ENCODE peak calls at places on chromosomes 16 and 17, in four cellular contexts. C, E, L and K are unnamed samples.

GRCh38 chr17:74574489-74575142 is 7.3 kb upstream of the CD300H start:
- DNase-seq in E (no peak), L (no peak), C (no peak), K (no peak)

GRCh38 chr17:55458977-55459376 is 37.3 kb upstream of the MMD start:
- DNase-seq in C (no peak), L (no peak), E (no peak), K (no peak)

GRCh38 chr17:76714336-76714735 is 3.6 kb upstream of the MXRA7 start:
- DNase-seq in E (no peak), L (no peak), C (no peak), K (no peak)

GRCh38 chr16:22171953-22172352 is 9.6 kb downstream of the SDR42E2 start:
- DNase-seq in C (no peak), L (no peak), E (no peak), K (no peak)

GRCh38 chr17:27299384-27300049 is 5.6 kb downstream of the WSB1 start:
- DNase-seq in L (no peak), C (no peak), E (no peak), K (no peak)

GRCh38 chr17:15999141-15999973 is at the start of the genes TTC19 and ZSWIM7:
- DNase-seq in C (no peak), L (peak; percentile 97), E (peak; percentile 98), K (peak; percentile 97)

GRCh38 chr17:46964315-46965265 is 14.5 kb downstream of the RPRML start:
- DNase-seq in C (no peak), L (no peak), E (no peak), K (no peak)

GRCh38 chr17:78497115-78497540 is 80.1 kb downstream of the DNAH17 start:
- DNase-seq in E (peak; percentile 82), C (no peak), L (peak; percentile 82), K (no peak)

GRCh38 chr17:12349297-12349696 is 316.4 kb upstream of the MYOCD start:
- DNase-seq in L (no peak), E (no peak), C (no peak), K (no peak)

GRCh38 chr17:40496170-40496569 is 5.3 kb downstream of the TNS4 start:
- DNase-seq in E (no peak), L (no peak), C (no peak), K (no peak)

GRCh38 chr16:18801197-18801972 is at the start of gene ARL6IP1:
- DNase-seq in E (peak; percentile 100), C (peak; percentile 99), L (peak; percentile 100), K (peak; percentile 99)

GRCh38 chr17:59561042-59561441 is 4.4 kb upstream of the DHX40 start:
- DNase-seq in L (no peak), C (no peak), E (no peak), K (no peak)

GRCh38 chr16:24497405-24497804 is 42.0 kb upstream of the RBBP6 start:
- DNase-seq in E (no peak), L (no peak), C (no peak), K (no peak)

GRCh38 chr16:55835578-55835977 is 2.7 kb upstream of the CES1 start:
- DNase-seq in E (peak; percentile 58), C (no peak), L (peak; percentile 89), K (no peak)

GRCh38 chr16:69814561-69814960 is 52.4 kb downstream of the WWP2 start:
- DNase-seq in L (no peak), E (no peak), C (no peak), K (no peak)

GRCh38 chr17:78890111-78890897 is 12.7 kb downstream of the CEP295NL start:
- DNase-seq in L (peak; percentile 75), C (no peak), E (peak; percentile 57), K (no peak)

GRCh38 chr17:3740611-3741073 is 16.9 kb downstream of the HASPIN start:
- DNase-seq in E (no peak), C (no peak), L (no peak), K (no peak)
- H3K4me3 ChIP-seq in E (no peak overlapping the region), C (no peak overlapping the region), L (no peak overlapping the region), K (no peak overlapping the region)

DNA sequence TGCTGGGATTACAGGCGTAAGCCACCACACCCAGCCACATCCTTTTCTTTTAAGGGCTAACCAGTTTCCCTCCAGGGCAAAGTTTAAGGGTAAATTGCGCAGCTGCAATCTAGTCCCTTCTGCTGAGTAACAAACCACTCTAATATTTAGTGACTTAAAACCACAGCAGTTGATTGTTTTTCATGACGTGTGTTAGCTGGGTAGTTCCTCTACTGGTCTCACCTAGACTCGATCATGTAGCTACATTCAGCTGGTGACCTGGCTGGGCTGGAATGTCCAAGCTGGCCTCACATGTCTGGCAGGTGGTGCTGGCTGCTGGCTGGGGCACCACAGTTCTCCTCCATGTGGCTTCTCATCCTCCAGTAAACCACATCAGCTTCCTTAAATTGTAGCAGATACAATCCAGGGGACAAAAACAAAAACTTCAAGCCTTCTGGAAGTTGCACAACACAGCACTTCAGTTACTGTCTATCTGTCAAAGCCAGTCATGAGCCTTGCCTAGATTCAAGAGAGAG is 75.5 kb downstream of the GPRC5B start:
- DNase-seq in E (no peak), C (no peak), L (no peak), K (no peak)
- H3K27ac ChIP-seq in E (no peak overlapping the region), C (no peak overlapping the region), L (peak overlapping the region; percentile 64), K (no peak overlapping the region)

DNA sequence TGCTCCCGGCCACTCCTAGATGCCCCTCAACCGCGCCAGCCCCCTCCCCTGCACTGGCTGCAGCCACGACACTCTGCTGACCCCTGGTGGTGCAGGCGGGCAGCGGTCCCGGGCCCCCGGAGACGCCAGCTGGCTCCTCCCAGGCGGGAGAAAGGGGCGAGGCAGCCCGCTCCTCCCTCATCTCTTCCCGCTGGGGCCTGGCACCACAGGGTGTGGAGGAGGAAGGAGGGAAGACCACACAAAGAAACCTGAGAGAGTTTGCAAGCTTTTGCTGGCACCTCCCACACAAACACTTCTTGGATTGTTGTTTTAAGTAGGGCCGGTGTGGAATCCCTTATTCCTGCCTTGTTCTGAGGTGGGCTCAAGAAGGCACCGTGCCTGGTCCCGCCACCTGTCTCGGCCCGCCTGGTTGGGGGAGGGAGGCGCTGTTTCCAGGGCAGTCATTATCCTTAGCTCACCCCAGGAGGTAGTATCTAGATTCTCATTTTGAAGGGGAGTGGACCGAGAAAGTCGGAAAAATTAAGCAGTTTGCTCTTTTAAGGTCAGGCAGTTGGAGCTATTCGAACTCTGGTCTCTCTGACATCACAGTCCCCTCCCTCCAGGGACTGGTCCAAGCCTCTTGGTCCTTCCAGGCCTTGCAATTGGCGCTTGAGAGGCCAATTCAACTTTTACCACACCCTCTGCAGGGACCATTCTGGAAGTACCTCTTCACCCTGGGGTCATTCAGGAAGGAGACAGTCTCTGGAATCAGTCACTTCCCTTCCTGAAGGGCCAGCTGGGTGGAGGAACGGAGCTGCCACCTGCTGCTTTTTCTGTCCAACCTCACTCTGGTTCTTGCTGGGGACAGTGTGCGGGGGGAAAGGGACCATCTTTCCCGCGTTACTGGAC is 951 bp upstream of the ANKRD13B start:
- DNase-seq in C (no peak), E (peak; percentile 90), L (no peak), K (peak; percentile 91)
- H3K4me3 ChIP-seq in C (peak overlapping the region; percentile 66), E (peak overlapping the region; percentile 49), L (peak overlapping the region; percentile 34), K (peak overlapping the region; percentile 99)

GRCh38 chr16:87952751-87953150 is 1.5 kb downstream of the BANP start:
- DNase-seq in E (no peak), L (no peak), C (no peak), K (no peak)
- H3K27ac ChIP-seq in E (peak overlapping the region; percentile 93), L (peak overlapping the region; percentile 95), C (no peak overlapping the region), K (peak overlapping the region; percentile 100)

DNA sequence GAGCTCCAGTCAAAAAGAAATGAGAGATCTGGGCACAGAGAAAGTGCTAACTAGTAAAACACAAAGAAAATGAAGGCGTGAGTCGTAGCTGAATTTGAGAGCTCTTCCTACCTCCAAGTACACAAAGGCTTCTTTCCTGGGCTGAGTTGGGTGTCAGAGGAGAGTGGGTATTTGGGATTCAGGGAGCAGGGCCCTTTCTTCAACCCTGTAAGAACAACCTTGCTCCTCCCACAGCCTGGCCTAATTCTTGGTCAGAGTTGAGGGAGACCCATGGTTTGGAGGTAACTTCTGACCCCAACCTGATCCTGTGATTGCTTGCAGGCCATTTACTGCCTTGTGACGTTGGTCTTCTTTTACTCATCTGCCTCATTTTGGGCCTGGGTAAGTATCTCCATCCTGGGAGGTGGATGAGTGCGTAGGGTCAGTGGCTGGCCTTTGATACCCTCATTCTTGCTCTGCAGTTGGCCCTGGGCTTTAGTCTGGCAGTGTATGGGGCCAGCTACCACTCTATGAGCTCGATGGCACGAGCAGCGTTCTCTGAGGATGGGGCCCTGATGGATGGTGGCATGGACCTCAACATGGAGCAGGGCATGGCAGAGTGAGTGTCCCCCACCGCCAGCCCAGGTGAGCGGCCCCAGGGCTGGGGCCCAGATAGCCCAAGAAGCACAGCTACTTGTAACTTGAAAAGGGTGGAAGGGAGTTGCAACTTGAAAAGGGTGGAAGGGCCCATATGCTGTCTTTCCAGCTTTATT is 1.3 kb downstream of the TMEM208 start:
- DNase-seq in C (no peak), L (no peak), E (no peak), K (no peak)
- H3K4me3 ChIP-seq in C (peak overlapping the region; percentile 96), L (peak overlapping the region; percentile 93), E (no peak overlapping the region), K (peak overlapping the region; percentile 90)

GRCh38 chr17:3636154-3636907 is at the start of the genes CTNS and SHPK:
- DNase-seq in E (peak; percentile 99), C (peak; percentile 99), L (peak; percentile 98), K (peak; percentile 98)

GRCh38 chr17:3641014-3641413 is 4.5 kb downstream of the CTNS start:
- DNase-seq in L (no peak), C (no peak), E (no peak), K (no peak)

GRCh38 chr17:3635474-3636153 is 436 bp downstream of the SHPK start:
- DNase-seq in E (no peak), C (no peak), L (no peak), K (no peak)

GRCh38 chr17:3639981-3640596 is 3.5 kb downstream of the CTNS start:
- DNase-seq in E (peak; percentile 37), L (no peak), C (no peak), K (no peak)

GRCh38 chr17:3636908-3637373 is 381 bp downstream of the CTNS start:
- DNase-seq in C (no peak), E (no peak), L (no peak), K (no peak)
- H3K27ac ChIP-seq in C (peak overlapping the region; percentile 96), E (peak overlapping the region; percentile 93), L (peak overlapping the region; percentile 95), K (peak overlapping the region; percentile 95)

GRCh38 chr16:67282447-67282805 is 3.1 kb downstream of the PLEKHG4 start:
- DNase-seq in C (no peak), E (no peak), L (no peak), K (no peak)
- H3K4me3 ChIP-seq in C (no peak overlapping the region), E (no peak overlapping the region), L (no peak overlapping the region), K (no peak overlapping the region)

GRCh38 chr16:81926036-81926435 is 85.2 kb downstream of the SDR42E1 start:
- DNase-seq in L (no peak), C (no peak), E (no peak), K (no peak)

GRCh38 chr16:81929841-81930240 is 81.4 kb downstream of the SDR42E1 start:
- DNase-seq in C (no peak), E (no peak), L (no peak), K (no peak)

GRCh38 chr16:81931927-81932326 is 79.3 kb downstream of the SDR42E1 start:
- DNase-seq in L (no peak), E (no peak), C (peak; percentile 55), K (no peak)

GRCh38 chr16:81927561-81928185 is 83.6 kb downstream of the SDR42E1 start:
- DNase-seq in C (peak; percentile 72), L (no peak), E (no peak), K (no peak)

DNA sequence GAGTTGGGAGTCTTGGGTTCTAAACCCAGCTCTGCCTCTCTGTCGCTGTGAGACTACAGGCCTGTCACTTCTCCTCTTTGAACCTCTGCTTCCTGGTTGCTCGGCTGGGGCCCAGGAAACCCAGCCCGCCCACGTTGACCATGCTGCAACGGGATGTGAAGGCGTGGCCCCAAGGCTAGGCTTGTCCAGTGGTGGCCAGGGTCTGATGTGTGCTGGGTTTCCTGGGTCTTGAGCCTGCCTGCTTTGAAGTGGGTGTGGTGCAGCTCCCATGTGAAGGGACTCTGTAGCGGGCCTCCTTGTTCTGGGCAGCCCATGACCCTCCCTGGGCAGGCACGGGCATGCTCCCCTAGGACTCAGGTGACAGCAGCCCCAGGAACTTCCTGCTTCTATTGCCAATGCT is 82.3 kb downstream of the SDR42E1 start:
- DNase-seq in L (no peak), E (peak; percentile 2), C (peak; percentile 82), K (no peak)
- H3K27ac ChIP-seq in L (no peak overlapping the region), E (no peak overlapping the region), C (no peak overlapping the region), K (no peak overlapping the region)